ENCODE peak calls at places on chromosomes 5 and 9, in six cellular contexts. One of them, this sample, is unnamed.

GRCh38 chr5:141369994-141370848 is at the start of gene PCDHGB3:
- DNase-seq in prostate gland: no peak
- DNase-seq in sigmoid colon: no peak
- DNase-seq in HCT116: no peak
- DNase-seq in stomach: no peak
- DNase-seq in GM12878: no peak
- DNase-seq in this sample: peak

GRCh38 chr5:76256116-76256889 is 146.8 kb upstream of the IQGAP2 start:
- DNase-seq in sigmoid colon: peak
- DNase-seq in HCT116: peak
- DNase-seq in prostate gland: peak
- DNase-seq in stomach: peak
- DNase-seq in GM12878: no peak
- DNase-seq in this sample: peak

GRCh38 chr9:110996436-110997224 is 41.6 kb downstream of the LPAR1 start:
- DNase-seq in HCT116: no peak
- DNase-seq in stomach: peak
- DNase-seq in GM12878: no peak
- DNase-seq in sigmoid colon: peak
- DNase-seq in prostate gland: no peak
- DNase-seq in this sample: no peak

GRCh38 chr5:6745706-6746217 is 32.5 kb downstream of the TENT4A start:
- DNase-seq in prostate gland: peak
- DNase-seq in sigmoid colon: peak
- DNase-seq in HCT116: peak
- DNase-seq in GM12878: no peak
- DNase-seq in stomach: no peak
- DNase-seq in this sample: peak

GRCh38 chr5:136722581-136722980 is 357.2 kb upstream of the TRPC7 start:
- DNase-seq in sigmoid colon: no peak
- DNase-seq in prostate gland: no peak
- DNase-seq in GM12878: no peak
- DNase-seq in stomach: no peak
- DNase-seq in HCT116: no peak
- DNase-seq in this sample: no peak

GRCh38 chr5:124628721-124629596 is 117.5 kb downstream of the ZNF608 start:
- DNase-seq in HCT116: peak
- DNase-seq in prostate gland: no peak
- DNase-seq in stomach: no peak
- DNase-seq in GM12878: no peak
- DNase-seq in sigmoid colon: peak
- DNase-seq in this sample: no peak

GRCh38 chr5:110925916-110926315 is 145.6 kb upstream of the TSLP start:
- DNase-seq in GM12878: no peak
- DNase-seq in HCT116: no peak
- DNase-seq in sigmoid colon: no peak
- DNase-seq in stomach: no peak
- DNase-seq in prostate gland: no peak
- DNase-seq in this sample: no peak

GRCh38 chr5:55897905-55898304 is 46.7 kb downstream of the IL31RA start:
- DNase-seq in GM12878: no peak
- DNase-seq in HCT116: no peak
- DNase-seq in stomach: no peak
- DNase-seq in prostate gland: no peak
- DNase-seq in sigmoid colon: no peak
- DNase-seq in this sample: no peak

GRCh38 chr9:131739988-131740648 is at the start of gene RAPGEF1:
- DNase-seq in prostate gland: no peak
- DNase-seq in GM12878: no peak
- DNase-seq in stomach: peak
- DNase-seq in sigmoid colon: peak
- DNase-seq in HCT116: no peak
- DNase-seq in this sample: peak

GRCh38 chr9:85430659-85431370 is 310.9 kb downstream of the AGTPBP1 start:
- DNase-seq in sigmoid colon: no peak
- DNase-seq in GM12878: no peak
- DNase-seq in stomach: no peak
- DNase-seq in HCT116: no peak
- DNase-seq in prostate gland: no peak
- DNase-seq in this sample: no peak
- TF ChIP-seq POLR2AphosphoS5 in sigmoid colon: no peak
- TF ChIP-seq POLR2AphosphoS5 in GM12878: no peak
- TF ChIP-seq POLR2AphosphoS5 in stomach: no peak
- TF ChIP-seq POLR2AphosphoS5 in HCT116: no peak
- TF ChIP-seq POLR2AphosphoS5 in prostate gland: no peak
- TF ChIP-seq POLR2AphosphoS5 in this sample: no peak

GRCh38 chr5:132962429-132962928 is 955 bp downstream of the AFF4 start:
- DNase-seq in sigmoid colon: no peak
- DNase-seq in stomach: no peak
- DNase-seq in GM12878: no peak
- DNase-seq in prostate gland: peak
- DNase-seq in HCT116: peak
- DNase-seq in this sample: no peak
- TF ChIP-seq POLR2AphosphoS5 in sigmoid colon: peak
- TF ChIP-seq POLR2AphosphoS5 in stomach: peak
- TF ChIP-seq POLR2AphosphoS5 in GM12878: no peak
- TF ChIP-seq POLR2AphosphoS5 in prostate gland: peak
- TF ChIP-seq POLR2AphosphoS5 in HCT116: peak
- TF ChIP-seq POLR2AphosphoS5 in this sample: no peak

GRCh38 chr9:4663956-4664355 is 1.9 kb downstream of the PLPP6 start:
- DNase-seq in sigmoid colon: no peak
- DNase-seq in HCT116: no peak
- DNase-seq in prostate gland: no peak
- DNase-seq in GM12878: no peak
- DNase-seq in stomach: no peak
- DNase-seq in this sample: no peak

GRCh38 chr9:4665357-4665756 is 923 bp downstream of the SPATA6L start:
- DNase-seq in stomach: no peak
- DNase-seq in sigmoid colon: no peak
- DNase-seq in GM12878: no peak
- DNase-seq in HCT116: no peak
- DNase-seq in prostate gland: no peak
- DNase-seq in this sample: no peak

GRCh38 chr9:4662989-4663792 is 1.1 kb downstream of the PLPP6 start:
- DNase-seq in stomach: no peak
- DNase-seq in prostate gland: no peak
- DNase-seq in sigmoid colon: no peak
- DNase-seq in HCT116: no peak
- DNase-seq in GM12878: no peak
- DNase-seq in this sample: no peak

GRCh38 chr9:4661165-4662095 is 664 bp upstream of the PLPP6 start:
- DNase-seq in prostate gland: no peak
- DNase-seq in GM12878: no peak
- DNase-seq in sigmoid colon: no peak
- DNase-seq in HCT116: no peak
- DNase-seq in stomach: no peak
- DNase-seq in this sample: no peak

GRCh38 chr9:4662108-4662988 is at the start of gene PLPP6:
- DNase-seq in HCT116: peak
- DNase-seq in prostate gland: peak
- DNase-seq in GM12878: peak
- DNase-seq in stomach: peak
- DNase-seq in sigmoid colon: peak
- DNase-seq in this sample: peak
- TF ChIP-seq POLR2AphosphoS5 in HCT116: peak
- TF ChIP-seq POLR2AphosphoS5 in prostate gland: peak
- TF ChIP-seq POLR2AphosphoS5 in GM12878: peak
- TF ChIP-seq POLR2AphosphoS5 in stomach: peak
- TF ChIP-seq POLR2AphosphoS5 in sigmoid colon: peak
- TF ChIP-seq POLR2AphosphoS5 in this sample: peak

DNA sequence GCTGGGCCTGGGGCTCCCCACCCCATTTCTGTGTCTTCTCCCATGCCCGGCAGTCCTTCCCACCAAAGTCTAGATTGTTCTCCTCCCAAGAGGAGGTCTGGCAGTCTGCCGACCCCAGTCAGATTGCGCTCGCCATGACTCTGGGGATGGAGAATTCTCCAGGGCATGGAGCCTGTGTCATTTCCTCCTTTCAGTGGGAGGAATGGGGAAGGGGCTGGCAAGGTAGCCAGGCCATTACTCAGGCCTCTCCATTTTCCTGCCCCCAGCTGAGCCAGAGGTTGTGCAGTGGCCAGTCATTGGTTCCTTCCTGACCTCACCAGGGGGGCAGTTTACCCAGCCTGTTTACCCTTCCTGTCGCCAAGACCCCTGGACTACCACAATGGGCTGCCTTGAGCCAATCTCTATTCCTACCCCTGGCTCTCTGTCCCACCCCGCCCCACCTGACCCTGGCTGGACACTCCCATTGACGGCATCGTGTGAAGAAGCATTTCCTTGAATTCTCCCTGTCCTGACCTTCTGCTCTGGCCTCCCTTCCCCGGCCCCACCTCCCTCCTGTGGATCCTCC is 628 bp downstream of the SYNPO start:
- DNase-seq in HCT116: no peak
- DNase-seq in GM12878: no peak
- DNase-seq in prostate gland: no peak
- DNase-seq in sigmoid colon: no peak
- DNase-seq in stomach: no peak
- DNase-seq in this sample: no peak
- TF ChIP-seq POLR2AphosphoS5 in HCT116: no peak
- TF ChIP-seq POLR2AphosphoS5 in GM12878: no peak
- TF ChIP-seq POLR2AphosphoS5 in prostate gland: no peak
- TF ChIP-seq POLR2AphosphoS5 in sigmoid colon: no peak
- TF ChIP-seq POLR2AphosphoS5 in stomach: peak
- TF ChIP-seq POLR2AphosphoS5 in this sample: no peak

GRCh38 chr5:2663489-2663888 is 88.0 kb downstream of the IRX2 start:
- DNase-seq in HCT116: no peak
- DNase-seq in GM12878: no peak
- DNase-seq in stomach: no peak
- DNase-seq in prostate gland: no peak
- DNase-seq in sigmoid colon: no peak
- DNase-seq in this sample: no peak
- TF ChIP-seq POLR2AphosphoS5 in HCT116: no peak
- TF ChIP-seq POLR2AphosphoS5 in GM12878: no peak
- TF ChIP-seq POLR2AphosphoS5 in stomach: no peak
- TF ChIP-seq POLR2AphosphoS5 in prostate gland: no peak
- TF ChIP-seq POLR2AphosphoS5 in sigmoid colon: no peak
- TF ChIP-seq POLR2AphosphoS5 in this sample: no peak

DNA sequence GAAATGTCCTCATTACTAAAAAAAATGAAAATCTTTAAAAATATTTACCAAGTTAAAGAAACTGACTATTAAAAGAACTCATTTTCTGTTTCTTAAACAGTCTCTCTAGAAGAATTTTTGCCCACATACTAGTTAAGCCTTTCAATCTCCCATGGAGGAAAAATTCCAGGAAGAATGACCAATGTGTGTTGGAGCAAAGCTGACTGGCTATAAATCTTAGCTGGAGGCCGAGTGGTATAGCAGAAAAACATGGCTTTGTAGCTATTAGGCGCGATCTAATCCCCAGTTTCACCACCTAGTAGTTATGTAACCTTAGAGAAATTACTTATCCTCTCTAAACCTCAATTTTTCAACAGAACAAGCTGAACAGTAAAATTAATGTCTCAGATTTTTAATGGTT is 135.5 kb upstream of the PRLR start:
- DNase-seq in prostate gland: no peak
- DNase-seq in sigmoid colon: no peak
- DNase-seq in stomach: no peak
- DNase-seq in HCT116: no peak
- DNase-seq in GM12878: no peak
- DNase-seq in this sample: no peak
- TF ChIP-seq POLR2AphosphoS5 in prostate gland: no peak
- TF ChIP-seq POLR2AphosphoS5 in sigmoid colon: no peak
- TF ChIP-seq POLR2AphosphoS5 in stomach: no peak
- TF ChIP-seq POLR2AphosphoS5 in HCT116: no peak
- TF ChIP-seq POLR2AphosphoS5 in GM12878: no peak
- TF ChIP-seq POLR2AphosphoS5 in this sample: no peak

DNA sequence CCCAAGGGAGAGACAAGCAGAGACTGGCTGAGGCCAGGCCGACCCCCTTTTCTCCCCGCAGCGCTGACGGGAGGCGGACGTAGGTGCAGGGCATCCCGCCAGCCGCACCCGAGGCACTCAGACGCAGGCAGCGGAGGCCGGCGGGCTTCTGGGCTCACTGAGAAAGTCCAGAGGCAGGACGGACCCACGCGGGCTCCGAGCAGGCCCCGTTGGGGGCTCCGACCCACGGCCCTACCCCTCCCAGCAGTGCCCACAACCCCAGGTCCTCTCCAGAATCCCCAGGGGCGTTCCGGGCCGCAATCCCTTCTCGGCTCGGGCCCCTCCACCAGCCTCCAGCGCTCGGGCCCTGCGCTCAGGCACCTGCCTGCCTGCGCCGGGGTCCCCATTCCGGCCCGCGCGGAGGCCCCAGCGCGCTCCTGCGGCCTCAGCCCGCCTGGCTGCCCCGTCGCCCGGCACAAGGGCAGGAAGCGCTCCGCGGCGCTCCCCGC is 501 bp downstream of the MTMR12 start:
- DNase-seq in stomach: peak
- DNase-seq in sigmoid colon: peak
- DNase-seq in prostate gland: peak
- DNase-seq in HCT116: no peak
- DNase-seq in GM12878: no peak
- DNase-seq in this sample: peak
- TF ChIP-seq POLR2AphosphoS5 in stomach: peak
- TF ChIP-seq POLR2AphosphoS5 in sigmoid colon: peak
- TF ChIP-seq POLR2AphosphoS5 in prostate gland: peak
- TF ChIP-seq POLR2AphosphoS5 in HCT116: no peak
- TF ChIP-seq POLR2AphosphoS5 in GM12878: no peak
- TF ChIP-seq POLR2AphosphoS5 in this sample: no peak

GRCh38 chr9:91534374-91534773 is 110.7 kb upstream of the NFIL3 start:
- DNase-seq in sigmoid colon: no peak
- DNase-seq in GM12878: no peak
- DNase-seq in stomach: no peak
- DNase-seq in prostate gland: no peak
- DNase-seq in HCT116: no peak
- DNase-seq in this sample: no peak

GRCh38 chr9:91530829-91531228 is 107.2 kb upstream of the NFIL3 start:
- DNase-seq in GM12878: no peak
- DNase-seq in sigmoid colon: no peak
- DNase-seq in HCT116: no peak
- DNase-seq in prostate gland: no peak
- DNase-seq in stomach: no peak
- DNase-seq in this sample: no peak

GRCh38 chr9:91536211-91536691 is 112.6 kb upstream of the NFIL3 start:
- DNase-seq in HCT116: peak
- DNase-seq in stomach: no peak
- DNase-seq in prostate gland: peak
- DNase-seq in sigmoid colon: no peak
- DNase-seq in GM12878: no peak
- DNase-seq in this sample: no peak

GRCh38 chr9:91533382-91533781 is 109.8 kb upstream of the NFIL3 start:
- DNase-seq in stomach: no peak
- DNase-seq in GM12878: no peak
- DNase-seq in prostate gland: no peak
- DNase-seq in sigmoid colon: no peak
- DNase-seq in HCT116: no peak
- DNase-seq in this sample: no peak

DNA sequence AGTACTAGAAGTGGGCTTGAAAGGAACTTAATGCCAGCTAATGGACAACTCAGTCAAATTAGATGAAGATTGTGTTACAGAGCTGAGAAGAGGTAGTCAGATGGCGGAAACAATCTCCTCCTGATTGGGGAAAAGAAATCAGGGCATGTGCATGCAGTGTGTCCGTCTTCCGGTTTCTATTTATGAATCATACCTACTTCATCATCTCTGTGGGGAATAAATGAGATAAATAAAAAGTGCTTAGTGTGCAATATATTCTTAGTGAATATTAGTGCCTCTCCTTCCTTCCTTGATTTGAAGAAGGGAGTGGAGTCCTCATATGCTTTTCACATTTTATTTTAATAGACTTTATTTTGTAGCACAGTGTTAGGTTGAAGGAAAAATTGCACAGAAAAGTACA is 108.7 kb upstream of the NFIL3 start:
- DNase-seq in GM12878: no peak
- DNase-seq in HCT116: no peak
- DNase-seq in stomach: no peak
- DNase-seq in prostate gland: no peak
- DNase-seq in sigmoid colon: no peak
- DNase-seq in this sample: no peak
- TF ChIP-seq POLR2AphosphoS5 in GM12878: no peak
- TF ChIP-seq POLR2AphosphoS5 in HCT116: no peak
- TF ChIP-seq POLR2AphosphoS5 in stomach: no peak
- TF ChIP-seq POLR2AphosphoS5 in prostate gland: no peak
- TF ChIP-seq POLR2AphosphoS5 in sigmoid colon: no peak
- TF ChIP-seq POLR2AphosphoS5 in this sample: no peak

This sample was measured in HL-60.